ENCODE peak calls at places on chromosomes 1 and 21, in five cellular contexts. One of them, this sample, is unnamed.

GRCh38 chr21:36522174-36522810 is 42.4 kb upstream of the CLDN14 start:
- DNase-seq in PC-9: no peak
- DNase-seq in sigmoid colon: no peak
- DNase-seq in CD8-positive, alpha-beta memory T cell: no peak
- DNase-seq in mammary epithelial cell: no peak
- DNase-seq in this sample: no peak

GRCh38 chr1:69700770-69701169 is 133.0 kb downstream of the LRRC7 start:
- DNase-seq in PC-9: no peak
- DNase-seq in CD8-positive, alpha-beta memory T cell: no peak
- DNase-seq in sigmoid colon: no peak
- DNase-seq in mammary epithelial cell: peak; percentile 9
- DNase-seq in this sample: no peak

GRCh38 chr1:50667272-50667671 is 244.0 kb upstream of the DMRTA2 start:
- DNase-seq in mammary epithelial cell: no peak
- DNase-seq in sigmoid colon: no peak
- DNase-seq in PC-9: no peak
- DNase-seq in CD8-positive, alpha-beta memory T cell: no peak
- DNase-seq in this sample: no peak

GRCh38 chr1:228050571-228051181 is 31.8 kb upstream of the ARF1 start:
- DNase-seq in PC-9: no peak
- DNase-seq in mammary epithelial cell: no peak
- DNase-seq in CD8-positive, alpha-beta memory T cell: no peak
- DNase-seq in sigmoid colon: no peak
- DNase-seq in this sample: no peak

GRCh38 chr1:5779608-5780323 is 212.5 kb downstream of the NPHP4 start:
- DNase-seq in mammary epithelial cell: no peak
- DNase-seq in PC-9: no peak
- DNase-seq in sigmoid colon: no peak
- DNase-seq in CD8-positive, alpha-beta memory T cell: no peak
- DNase-seq in this sample: no peak

GRCh38 chr1:29119365-29119929 is 4.3 kb downstream of the TMEM200B start:
- DNase-seq in CD8-positive, alpha-beta memory T cell: no peak
- DNase-seq in mammary epithelial cell: no peak
- DNase-seq in PC-9: no peak
- DNase-seq in sigmoid colon: no peak
- DNase-seq in this sample: no peak

GRCh38 chr1:208587110-208587509 is 342.9 kb upstream of the PLXNA2 start:
- DNase-seq in mammary epithelial cell: no peak
- DNase-seq in CD8-positive, alpha-beta memory T cell: no peak
- DNase-seq in PC-9: no peak
- DNase-seq in sigmoid colon: no peak
- DNase-seq in this sample: no peak

GRCh38 chr1:228647523-228648444 is 87.5 kb upstream of the RHOU start:
- DNase-seq in mammary epithelial cell: peak; percentile 66
- DNase-seq in sigmoid colon: peak; percentile 68
- DNase-seq in CD8-positive, alpha-beta memory T cell: peak; percentile 6
- DNase-seq in PC-9: no peak
- DNase-seq in this sample: no peak

GRCh38 chr1:247390116-247390791 is 25.7 kb upstream of the NLRP3 start:
- DNase-seq in mammary epithelial cell: peak; percentile 66
- DNase-seq in sigmoid colon: peak; percentile 82
- DNase-seq in PC-9: peak; percentile 44
- DNase-seq in CD8-positive, alpha-beta memory T cell: peak; percentile 68
- DNase-seq in this sample: peak; percentile 87

GRCh38 chr1:232786845-232787455 is 18.3 kb upstream of the MAP10 start:
- DNase-seq in mammary epithelial cell: no peak
- DNase-seq in CD8-positive, alpha-beta memory T cell: no peak
- DNase-seq in PC-9: no peak
- DNase-seq in sigmoid colon: no peak
- DNase-seq in this sample: no peak

GRCh38 chr1:219358080-219358479 is 184.4 kb downstream of the LYPLAL1 start:
- DNase-seq in sigmoid colon: no peak
- DNase-seq in mammary epithelial cell: no peak
- DNase-seq in CD8-positive, alpha-beta memory T cell: no peak
- DNase-seq in PC-9: no peak
- DNase-seq in this sample: no peak

GRCh38 chr1:115229016-115229415 is 109.0 kb downstream of the NGF start:
- DNase-seq in PC-9: no peak
- DNase-seq in mammary epithelial cell: peak; percentile 33
- DNase-seq in sigmoid colon: no peak
- DNase-seq in CD8-positive, alpha-beta memory T cell: no peak
- DNase-seq in this sample: no peak

GRCh38 chr1:19400875-19401854 is 84.2 kb downstream of the CAPZB start:
- DNase-seq in CD8-positive, alpha-beta memory T cell: no peak
- DNase-seq in mammary epithelial cell: no peak
- DNase-seq in sigmoid colon: no peak
- DNase-seq in PC-9: no peak
- DNase-seq in this sample: no peak

GRCh38 chr1:191537030-191537429 is 621.2 kb upstream of the RGS18 start:
- DNase-seq in CD8-positive, alpha-beta memory T cell: no peak
- DNase-seq in PC-9: no peak
- DNase-seq in sigmoid colon: no peak
- DNase-seq in mammary epithelial cell: no peak
- DNase-seq in this sample: no peak

GRCh38 chr1:173914366-173914871 is 2.7 kb downstream of the SERPINC1 start:
- DNase-seq in PC-9: no peak
- DNase-seq in mammary epithelial cell: peak; percentile 28
- DNase-seq in CD8-positive, alpha-beta memory T cell: no peak
- DNase-seq in sigmoid colon: no peak
- DNase-seq in this sample: no peak

GRCh38 chr21:21457077-21457476 is 458.9 kb downstream of the NCAM2 start:
- DNase-seq in mammary epithelial cell: no peak
- DNase-seq in sigmoid colon: no peak
- DNase-seq in CD8-positive, alpha-beta memory T cell: no peak
- DNase-seq in PC-9: no peak
- DNase-seq in this sample: no peak

GRCh38 chr1:153260980-153261792 is 1.7 kb downstream of the LORICRIN start:
- DNase-seq in mammary epithelial cell: no peak
- DNase-seq in CD8-positive, alpha-beta memory T cell: peak; percentile 19
- DNase-seq in PC-9: no peak
- DNase-seq in sigmoid colon: peak; percentile 69
- DNase-seq in this sample: peak; percentile 32

GRCh38 chr1:179177182-179177581 is 52.3 kb downstream of the ABL2 start:
- DNase-seq in CD8-positive, alpha-beta memory T cell: no peak
- DNase-seq in sigmoid colon: no peak
- DNase-seq in PC-9: no peak
- DNase-seq in mammary epithelial cell: no peak
- DNase-seq in this sample: no peak

GRCh38 chr1:179175011-179175934 is 54.2 kb downstream of the ABL2 start:
- DNase-seq in sigmoid colon: no peak
- DNase-seq in mammary epithelial cell: peak; percentile 81
- DNase-seq in PC-9: peak; percentile 64
- DNase-seq in CD8-positive, alpha-beta memory T cell: no peak
- DNase-seq in this sample: no peak

GRCh38 chr1:179177614-179178013 is 51.9 kb downstream of the ABL2 start:
- DNase-seq in CD8-positive, alpha-beta memory T cell: no peak
- DNase-seq in mammary epithelial cell: no peak
- DNase-seq in sigmoid colon: no peak
- DNase-seq in PC-9: no peak
- DNase-seq in this sample: no peak

GRCh38 chr1:179178965-179179364 is 50.5 kb downstream of the ABL2 start:
- DNase-seq in PC-9: peak; percentile 57
- DNase-seq in CD8-positive, alpha-beta memory T cell: no peak
- DNase-seq in sigmoid colon: no peak
- DNase-seq in mammary epithelial cell: peak; percentile 68
- DNase-seq in this sample: no peak

DNA sequence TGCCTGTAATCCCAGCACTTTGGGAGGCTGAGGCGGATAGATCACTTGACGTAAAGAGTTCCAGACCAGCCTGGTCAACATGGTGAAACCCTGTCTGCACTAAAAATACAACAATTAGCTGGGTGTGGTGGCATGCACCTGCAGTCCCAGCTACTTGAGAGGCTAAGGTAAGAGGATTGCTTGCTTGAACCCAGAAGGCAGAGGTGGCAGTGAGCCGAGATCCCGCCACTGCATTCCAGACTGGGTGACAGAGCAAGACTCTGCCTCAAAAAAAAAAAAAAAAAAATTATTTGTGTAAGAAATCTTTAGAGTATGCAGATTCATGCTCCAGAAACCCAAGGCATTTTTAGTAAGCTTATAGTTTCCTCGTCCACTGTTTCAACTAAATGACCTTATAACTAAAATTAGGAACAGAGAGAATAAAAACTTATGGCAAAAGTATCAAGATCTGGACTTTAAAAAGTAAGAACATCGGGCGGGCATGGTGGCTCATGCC is 51.3 kb downstream of the ABL2 start:
- DNase-seq in CD8-positive, alpha-beta memory T cell: no peak
- DNase-seq in sigmoid colon: no peak
- DNase-seq in mammary epithelial cell: no peak
- DNase-seq in PC-9: no peak
- DNase-seq in this sample: no peak
- H3K4me3 ChIP-seq in CD8-positive, alpha-beta memory T cell: no peak overlapping the region
- H3K4me3 ChIP-seq in sigmoid colon: no peak overlapping the region
- H3K4me3 ChIP-seq in mammary epithelial cell: no peak overlapping the region
- H3K4me3 ChIP-seq in PC-9: no peak overlapping the region
- H3K4me3 ChIP-seq in this sample: no peak overlapping the region

GRCh38 chr1:8880068-8880676 is 1.7 kb upstream of the ENO1 start:
- DNase-seq in mammary epithelial cell: peak; percentile 85
- DNase-seq in PC-9: peak; percentile 87
- DNase-seq in CD8-positive, alpha-beta memory T cell: no peak
- DNase-seq in sigmoid colon: peak; percentile 83
- DNase-seq in this sample: no peak
- H3K27ac ChIP-seq in mammary epithelial cell: peak overlapping the region; percentile 93
- H3K27ac ChIP-seq in PC-9: peak overlapping the region; percentile 96
- H3K27ac ChIP-seq in CD8-positive, alpha-beta memory T cell: peak overlapping the region; percentile 89
- H3K27ac ChIP-seq in sigmoid colon: peak overlapping the region; percentile 100
- H3K27ac ChIP-seq in this sample: peak overlapping the region; percentile 99

DNA sequence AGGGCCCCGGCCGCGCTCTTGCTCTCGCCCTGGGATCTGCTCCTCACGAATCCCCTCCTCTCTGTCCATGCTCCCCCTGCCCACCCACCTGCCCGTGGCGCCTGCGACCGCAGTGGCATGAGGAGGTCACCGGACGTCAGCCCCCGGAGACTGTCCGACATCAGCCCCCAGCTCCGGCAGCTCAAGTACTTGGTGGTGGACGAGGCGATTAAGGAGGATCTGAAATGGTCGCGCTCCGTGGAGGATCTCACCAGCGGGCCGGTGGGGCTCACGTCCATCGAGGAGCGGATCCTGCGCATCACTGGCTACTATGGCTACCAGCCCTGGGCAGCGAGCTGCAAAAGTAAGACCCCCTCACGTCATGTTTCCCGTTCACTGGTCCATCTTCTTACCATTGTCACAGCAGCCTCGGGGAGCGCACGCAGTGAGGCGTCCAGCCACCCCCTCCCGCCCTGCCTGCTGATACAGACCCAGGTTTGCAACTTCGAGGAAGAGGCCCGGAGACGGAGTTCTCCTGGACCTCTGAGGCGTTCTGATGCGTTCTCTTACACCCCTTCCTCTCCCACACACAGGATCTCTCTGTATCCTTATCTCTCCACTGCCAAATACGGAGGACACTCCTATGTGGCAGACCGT is 1.1 kb downstream of the SLC35F3 start:
- DNase-seq in sigmoid colon: no peak
- DNase-seq in PC-9: no peak
- DNase-seq in CD8-positive, alpha-beta memory T cell: no peak
- DNase-seq in mammary epithelial cell: no peak
- DNase-seq in this sample: no peak
- H3K4me3 ChIP-seq in sigmoid colon: no peak overlapping the region
- H3K4me3 ChIP-seq in PC-9: peak overlapping the region; percentile 82
- H3K4me3 ChIP-seq in CD8-positive, alpha-beta memory T cell: no peak overlapping the region
- H3K4me3 ChIP-seq in mammary epithelial cell: peak overlapping the region; percentile 85
- H3K4me3 ChIP-seq in this sample: peak overlapping the region; percentile 53

DNA sequence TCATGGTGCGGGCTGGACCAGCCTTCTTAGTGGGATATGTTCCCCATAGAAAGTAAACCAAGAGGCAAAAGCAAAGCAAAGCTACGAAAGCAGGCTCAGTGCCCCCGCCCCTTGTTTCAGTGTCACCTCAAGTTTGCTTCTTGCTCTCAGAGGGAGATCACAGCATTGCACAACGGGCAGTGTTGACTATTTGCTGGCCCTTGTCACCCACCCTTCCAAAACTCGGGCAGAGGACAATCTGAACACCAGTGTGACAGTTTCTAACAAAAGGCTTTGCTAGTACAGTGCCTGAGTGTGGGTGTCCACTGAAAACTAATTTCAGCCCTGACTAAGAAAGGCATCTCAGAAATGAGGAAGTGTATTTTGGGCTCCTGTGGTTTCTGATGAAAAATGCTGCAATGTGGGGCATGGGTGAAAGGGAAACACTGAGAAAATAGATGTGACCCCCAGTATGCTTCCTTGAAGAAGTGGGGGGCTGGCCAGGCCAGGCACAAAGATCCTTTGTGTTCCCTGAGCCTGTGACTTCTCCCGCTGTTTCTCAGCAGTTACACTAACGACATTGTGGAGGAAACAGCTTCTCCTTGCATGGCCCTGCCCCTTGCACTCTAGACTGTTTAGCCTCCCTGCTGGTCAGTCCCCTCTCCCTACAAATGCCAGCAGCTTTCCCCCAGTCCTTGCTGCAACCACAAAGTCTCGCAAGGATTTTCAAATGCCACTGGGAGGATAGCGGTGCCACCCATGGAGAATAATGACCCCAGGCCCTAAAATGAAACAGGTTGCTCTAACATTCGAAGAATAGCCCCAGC is 33.3 kb upstream of the KCNE1 start:
- DNase-seq in sigmoid colon: peak; percentile 76
- DNase-seq in CD8-positive, alpha-beta memory T cell: no peak
- DNase-seq in PC-9: peak; percentile 98
- DNase-seq in mammary epithelial cell: peak; percentile 25
- DNase-seq in this sample: peak; percentile 47
- H3K27ac ChIP-seq in sigmoid colon: peak overlapping the region; percentile 64
- H3K27ac ChIP-seq in CD8-positive, alpha-beta memory T cell: no peak overlapping the region
- H3K27ac ChIP-seq in PC-9: peak overlapping the region; percentile 100
- H3K27ac ChIP-seq in mammary epithelial cell: peak overlapping the region; percentile 2
- H3K27ac ChIP-seq in this sample: peak overlapping the region; percentile 84

DNA sequence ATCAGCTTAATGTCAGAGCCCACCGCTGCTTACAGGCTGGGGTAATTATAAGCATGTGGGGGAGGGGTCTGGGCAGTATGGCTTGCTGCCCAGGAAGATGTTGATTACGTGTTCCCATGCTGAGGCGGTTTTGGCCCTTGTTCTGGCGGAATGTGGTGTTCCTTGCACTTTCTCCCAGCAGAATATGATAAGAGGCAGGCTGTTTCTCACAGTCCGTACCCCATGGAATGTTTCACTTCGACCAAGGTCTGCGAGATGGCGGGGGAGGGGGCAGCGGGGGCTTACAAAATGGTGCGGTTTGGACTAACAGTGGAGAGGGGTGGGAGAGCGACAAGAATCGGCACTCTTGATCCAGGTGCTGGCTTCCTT is 9.8 kb upstream of the HPCAL4 start:
- DNase-seq in sigmoid colon: no peak
- DNase-seq in CD8-positive, alpha-beta memory T cell: no peak
- DNase-seq in mammary epithelial cell: no peak
- DNase-seq in PC-9: no peak
- DNase-seq in this sample: no peak
- H3K4me3 ChIP-seq in sigmoid colon: no peak overlapping the region
- H3K4me3 ChIP-seq in CD8-positive, alpha-beta memory T cell: no peak overlapping the region
- H3K4me3 ChIP-seq in mammary epithelial cell: no peak overlapping the region
- H3K4me3 ChIP-seq in PC-9: no peak overlapping the region
- H3K4me3 ChIP-seq in this sample: no peak overlapping the region

DNA sequence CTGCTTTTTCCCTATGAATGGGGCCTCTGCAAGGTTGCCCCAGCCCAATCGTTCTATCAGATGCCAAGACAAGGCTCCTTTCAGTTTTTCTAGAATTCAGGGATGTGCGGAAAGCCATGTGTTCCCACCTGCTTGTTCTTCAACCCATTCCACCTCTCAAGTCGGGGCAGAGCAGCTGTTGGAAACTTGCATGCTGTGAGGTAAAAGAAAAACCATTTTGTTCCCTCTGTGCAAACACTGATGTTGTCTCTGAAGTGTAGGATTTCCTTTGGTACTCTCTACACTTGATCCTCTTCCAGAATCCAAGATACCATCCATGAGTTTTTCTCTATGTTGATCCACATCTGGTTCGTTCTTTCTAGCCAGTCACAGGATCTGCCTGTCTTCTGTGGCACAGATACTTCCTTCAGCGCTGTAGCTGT is 7.3 kb downstream of the IER5 start:
- DNase-seq in CD8-positive, alpha-beta memory T cell: no peak
- DNase-seq in PC-9: no peak
- DNase-seq in sigmoid colon: no peak
- DNase-seq in mammary epithelial cell: no peak
- DNase-seq in this sample: no peak
- H3K27ac ChIP-seq in CD8-positive, alpha-beta memory T cell: no peak overlapping the region
- H3K27ac ChIP-seq in PC-9: peak overlapping the region; percentile 45
- H3K27ac ChIP-seq in sigmoid colon: peak overlapping the region; percentile 74
- H3K27ac ChIP-seq in mammary epithelial cell: no peak overlapping the region
- H3K27ac ChIP-seq in this sample: peak overlapping the region; percentile 37

This sample was measured in dorsolateral prefrontal cortex.